ENCODE peak calls at places on chromosomes 12 and 14, in four cellular contexts. B is tibial nerve; L is mucosa of descending colon; X is CD8-positive, alpha-beta memory T cell. W is an unnamed sample. For H3K4me1 and H3K36me3, the result is how much of the 10 kb centered on the place peaks cover.

GRCh38 chr12:26126340-26127284 is 1.8 kb upstream of the BHLHE41 start:
- DNase-seq in B (peak), L (peak), X (no peak), W (peak)

GRCh38 chr12:70080577-70080976 is 162.7 kb upstream of the CNOT2 start:
- DNase-seq in B (no peak), L (no peak), X (no peak), W (no peak)

GRCh38 chr12:122517877-122518276 is 8.9 kb downstream of the RSRC2 start:
- DNase-seq in B (no peak), L (no peak), X (no peak), W (no peak)

GRCh38 chr12:49298160-49298559 is 3.2 kb downstream of the PRPH start:
- DNase-seq in B (no peak), L (no peak), X (no peak), W (no peak)

GRCh38 chr12:67069451-67070306 is 199.5 kb upstream of the CAND1 start:
- DNase-seq in B (no peak), L (peak), X (peak), W (no peak)

GRCh38 chr12:56635539-56636117 is 5.5 kb upstream of the BAZ2A start:
- DNase-seq in B (no peak), L (no peak), X (peak), W (no peak)

GRCh38 chr14:75205586-75205985 is 29.2 kb upstream of the TMED10 start:
- DNase-seq in B (no peak), L (no peak), X (peak), W (no peak)

GRCh38 chr14:54333511-54333910 is 63.3 kb upstream of the CDKN3 start:
- DNase-seq in B (no peak), L (no peak), X (no peak), W (no peak)

GRCh38 chr12:14281539-14281938 is 83.9 kb upstream of the ATF7IP start:
- DNase-seq in B (no peak), L (no peak), X (no peak), W (no peak)

GRCh38 chr12:14280921-14281320 is 84.6 kb upstream of the ATF7IP start:
- DNase-seq in B (no peak), L (no peak), X (no peak), W (no peak)

GRCh38 chr12:14278294-14278953 is 87.1 kb upstream of the ATF7IP start:
- DNase-seq in B (no peak), L (no peak), X (no peak), W (no peak)

GRCh38 chr12:14283489-14284144 is 81.9 kb upstream of the ATF7IP start:
- DNase-seq in B (no peak), L (no peak), X (no peak), W (no peak)

DNA sequence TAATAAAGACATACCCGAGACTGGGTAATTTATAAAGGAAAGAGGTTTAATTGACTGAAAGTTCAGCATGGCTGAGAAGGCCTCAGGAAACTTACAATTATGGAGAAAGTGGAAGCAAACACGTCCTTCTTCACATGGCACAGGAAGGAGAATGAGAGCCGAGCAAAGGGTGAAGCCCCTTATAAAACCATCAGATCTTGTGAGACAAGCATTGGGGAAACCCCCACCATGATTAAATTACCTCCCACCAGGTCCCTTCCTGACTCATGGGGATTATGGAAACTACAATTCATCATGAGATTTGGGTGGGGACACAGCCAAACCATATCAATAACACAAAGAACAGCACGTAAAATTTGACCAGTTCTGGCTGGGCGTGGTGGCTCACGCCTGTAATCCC is 85.6 kb upstream of the ATF7IP start:
- DNase-seq in B (no peak), L (no peak), X (no peak), W (no peak)
- H3K4me1 ChIP-seq in B (under half), L (under half), X (under half), W (under half)

DNA sequence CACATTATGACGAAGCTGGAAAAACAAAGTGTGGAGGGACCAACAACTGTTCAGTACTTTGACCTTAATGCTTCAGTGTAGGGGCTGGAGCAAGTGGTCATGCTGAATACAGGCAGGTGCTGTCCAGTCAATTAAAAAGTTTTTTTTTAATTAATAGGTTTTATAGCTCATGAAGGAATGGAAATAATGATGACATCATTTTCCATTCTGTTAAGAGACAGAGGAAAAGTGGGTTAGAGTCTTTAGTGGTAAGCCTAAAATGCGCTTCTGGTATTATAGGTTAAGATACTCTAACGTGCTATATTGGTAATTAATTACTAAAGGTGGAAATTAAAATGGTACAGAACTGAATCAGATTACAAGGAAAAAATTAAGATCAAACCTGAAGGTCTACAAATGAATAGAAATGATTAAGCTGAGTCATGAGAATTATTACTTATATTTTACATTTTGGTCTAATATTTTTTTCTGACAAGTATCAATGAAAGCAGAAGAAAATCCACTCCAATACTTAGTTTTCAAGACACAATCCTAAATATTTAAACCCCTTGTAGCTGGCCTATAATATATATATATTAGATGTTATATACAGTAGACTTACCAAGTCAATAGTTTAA is 15.5 kb downstream of the KLHDC2 start:
- DNase-seq in B (no peak), L (no peak), X (no peak), W (no peak)
- H3K36me3 ChIP-seq in B (half or more), L (under half), X (under half), W (half or more)

DNA sequence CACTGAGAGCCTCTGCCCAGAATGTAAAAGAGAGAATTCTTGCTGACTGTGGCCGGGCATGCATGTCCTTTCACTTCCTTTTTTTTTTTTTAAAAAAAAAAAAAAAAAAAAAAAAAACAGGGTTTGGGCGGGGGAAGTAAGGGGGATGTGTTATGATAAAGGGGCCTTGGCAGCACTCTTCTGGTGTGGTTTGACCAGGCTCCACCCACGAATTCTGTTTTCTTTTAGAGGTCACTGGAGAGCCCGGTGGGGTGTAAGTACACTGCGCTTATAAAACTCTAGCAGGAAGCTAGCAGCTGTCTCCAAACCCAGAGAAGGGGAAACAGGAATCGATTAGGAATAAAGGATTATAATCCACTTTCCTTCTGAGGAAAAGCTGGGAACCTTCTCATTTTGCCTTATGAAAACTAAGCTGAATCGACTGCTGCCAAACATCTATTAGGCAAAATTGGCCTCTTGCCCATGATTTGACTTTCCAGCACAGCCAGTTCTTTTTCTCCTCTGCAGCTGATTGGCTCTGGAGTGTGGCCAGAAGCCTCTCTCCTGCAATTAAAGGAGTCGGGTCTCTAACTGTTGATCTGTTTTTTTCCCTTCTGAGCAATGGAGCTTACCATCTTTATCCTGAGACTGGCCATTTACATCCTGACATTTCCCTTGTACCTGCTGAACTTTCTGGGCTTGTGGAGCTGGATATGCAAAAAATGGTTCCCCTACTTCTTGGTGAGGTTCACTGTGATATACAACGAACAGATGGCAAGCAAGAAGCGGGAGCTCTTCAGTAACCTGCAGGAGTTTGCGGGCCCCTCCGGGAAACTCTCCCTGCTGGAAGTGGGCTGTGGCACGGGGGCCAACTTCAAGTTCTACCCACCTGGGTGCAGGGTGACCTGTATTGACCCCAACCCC is 27.7 kb upstream of the HIGD1C start:
- DNase-seq in B (peak), L (peak), X (peak), W (peak)
- H3K4me1 ChIP-seq in B (under half), L (under half), X (under half), W (half or more)

GRCh38 chr12:112023759-112024396 is 10.7 kb downstream of the ERP29 start:
- DNase-seq in B (no peak), L (no peak), X (no peak), W (no peak)
- H3K36me3 ChIP-seq in B (half or more), L (under half), X (under half), W (under half)

DNA sequence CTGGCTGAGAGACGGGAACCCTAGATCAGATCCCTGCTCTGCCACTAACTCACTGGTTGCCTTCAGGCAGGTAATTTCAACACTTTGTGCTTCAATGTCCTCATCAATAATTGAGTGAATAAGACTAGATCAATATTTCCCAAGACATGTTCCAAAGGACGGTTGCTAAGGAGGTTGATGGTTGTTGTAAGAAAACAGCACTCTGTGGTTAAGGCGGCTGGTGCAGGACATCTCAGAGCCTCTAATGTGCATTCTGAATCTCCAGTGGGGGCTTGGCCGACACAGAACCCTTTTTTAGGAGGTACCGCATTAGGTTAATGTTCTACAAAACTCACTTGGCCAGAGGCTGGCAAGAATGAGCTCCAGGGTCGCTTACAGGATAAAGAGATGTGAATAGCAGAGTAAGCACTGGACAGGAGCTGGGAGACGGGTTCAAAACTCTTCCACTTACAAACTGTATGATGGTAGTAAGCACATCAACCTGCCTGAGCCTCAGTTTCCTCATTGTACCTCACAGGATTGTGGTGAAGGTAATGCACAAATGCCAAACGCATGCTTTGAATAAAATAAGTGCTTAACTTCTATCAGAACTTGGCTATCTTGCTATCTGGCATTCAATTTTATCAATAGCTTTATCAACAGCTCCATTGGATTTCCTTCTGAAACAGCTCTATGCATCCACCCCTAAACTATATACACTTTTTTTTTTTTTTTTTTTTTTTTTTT is 136.9 kb upstream of the PARP11 start:
- DNase-seq in B (no peak), L (no peak), X (no peak), W (no peak)
- H3K4me1 ChIP-seq in B (under half), L (under half), X (under half), W (under half)

GRCh38 chr12:124374567-124374966 is 79.7 kb downstream of the RFLNA start:
- DNase-seq in B (no peak), L (no peak), X (no peak), W (no peak)
- H3K36me3 ChIP-seq in B (half or more), L (under half), X (under half), W (half or more)